ENCODE peak calls at places on chromosomes 6 and 20, in four cellular contexts. One of them, this sample, is unnamed.
A peak's percentile ranks its signal among the peaks of the same experiment; 100 is the strongest.

GRCh38 chr20:37749620-37750403 is 56.0 kb downstream of the CTNNBL1 start:
- DNase-seq in left ventricle myocardium inferior: no peak
- DNase-seq in CD8-positive, alpha-beta memory T cell: no peak
- DNase-seq in WTC11: no peak
- DNase-seq in this sample: no peak

GRCh38 chr6:27668442-27669275 is 195.8 kb upstream of the ZNF184 start:
- DNase-seq in left ventricle myocardium inferior: no peak
- DNase-seq in CD8-positive, alpha-beta memory T cell: no peak
- DNase-seq in WTC11: peak; percentile 89
- DNase-seq in this sample: peak; percentile 81

GRCh38 chr6:44800171-44800671 is 412.7 kb downstream of the CDC5L start:
- DNase-seq in left ventricle myocardium inferior: no peak
- DNase-seq in CD8-positive, alpha-beta memory T cell: no peak
- DNase-seq in WTC11: no peak
- DNase-seq in this sample: peak; percentile 5

GRCh38 chr20:3092611-3093379 is 8.3 kb upstream of the AVP start:
- DNase-seq in left ventricle myocardium inferior: no peak
- DNase-seq in CD8-positive, alpha-beta memory T cell: peak; percentile 24
- DNase-seq in WTC11: peak; percentile 61
- DNase-seq in this sample: no peak

GRCh38 chr6:80022803-80023202 is 18.4 kb downstream of the TTK start:
- DNase-seq in left ventricle myocardium inferior: no peak
- DNase-seq in CD8-positive, alpha-beta memory T cell: no peak
- DNase-seq in WTC11: no peak
- DNase-seq in this sample: peak; percentile 83

GRCh38 chr6:19382676-19383075 is 454.5 kb upstream of the ID4 start:
- DNase-seq in left ventricle myocardium inferior: no peak
- DNase-seq in CD8-positive, alpha-beta memory T cell: no peak
- DNase-seq in WTC11: no peak
- DNase-seq in this sample: no peak

GRCh38 chr6:137571854-137572253 is 77.7 kb upstream of the OLIG3 start:
- DNase-seq in left ventricle myocardium inferior: no peak
- DNase-seq in CD8-positive, alpha-beta memory T cell: peak; percentile 44
- DNase-seq in WTC11: peak; percentile 73
- DNase-seq in this sample: no peak

GRCh38 chr6:159075506-159076100 is 30.8 kb upstream of the TAGAP start:
- DNase-seq in left ventricle myocardium inferior: no peak
- DNase-seq in CD8-positive, alpha-beta memory T cell: no peak
- DNase-seq in WTC11: no peak
- DNase-seq in this sample: no peak

GRCh38 chr6:166584813-166585429 is 1.6 kb downstream of the RAMACL start:
- DNase-seq in left ventricle myocardium inferior: no peak
- DNase-seq in CD8-positive, alpha-beta memory T cell: no peak
- DNase-seq in WTC11: no peak
- DNase-seq in this sample: peak; percentile 73

GRCh38 chr20:32648761-32649615 is 24.8 kb downstream of the C20orf203 start:
- DNase-seq in left ventricle myocardium inferior: no peak
- DNase-seq in CD8-positive, alpha-beta memory T cell: no peak
- DNase-seq in WTC11: no peak
- DNase-seq in this sample: no peak

GRCh38 chr6:43827898-43828297 is 57.9 kb downstream of the VEGFA start:
- DNase-seq in left ventricle myocardium inferior: no peak
- DNase-seq in CD8-positive, alpha-beta memory T cell: no peak
- DNase-seq in WTC11: no peak
- DNase-seq in this sample: no peak

GRCh38 chr20:57811373-57812020 is 101.7 kb upstream of the PMEPA1 start:
- DNase-seq in left ventricle myocardium inferior: no peak
- DNase-seq in CD8-positive, alpha-beta memory T cell: no peak
- DNase-seq in WTC11: peak; percentile 35
- DNase-seq in this sample: no peak

GRCh38 chr20:60365063-60365640 is 406.9 kb downstream of the CDH26 start:
- DNase-seq in left ventricle myocardium inferior: no peak
- DNase-seq in CD8-positive, alpha-beta memory T cell: no peak
- DNase-seq in WTC11: peak; percentile 50
- DNase-seq in this sample: no peak

GRCh38 chr6:21915707-21916399 is 322.3 kb downstream of the SOX4 start:
- DNase-seq in left ventricle myocardium inferior: no peak
- DNase-seq in CD8-positive, alpha-beta memory T cell: no peak
- DNase-seq in WTC11: no peak
- DNase-seq in this sample: peak; percentile 29

GRCh38 chr6:116307633-116308032 is 27.9 kb upstream of the TSPYL1 start:
- DNase-seq in left ventricle myocardium inferior: no peak
- DNase-seq in CD8-positive, alpha-beta memory T cell: no peak
- DNase-seq in WTC11: no peak
- DNase-seq in this sample: no peak

GRCh38 chr6:170057961-170058877 is 232.7 kb downstream of the DLL1 start:
- DNase-seq in left ventricle myocardium inferior: no peak
- DNase-seq in CD8-positive, alpha-beta memory T cell: no peak
- DNase-seq in WTC11: no peak
- DNase-seq in this sample: no peak

GRCh38 chr6:12403946-12404647 is 113.9 kb downstream of the EDN1 start:
- DNase-seq in left ventricle myocardium inferior: no peak
- DNase-seq in CD8-positive, alpha-beta memory T cell: no peak
- DNase-seq in WTC11: no peak
- DNase-seq in this sample: no peak

GRCh38 chr6:33076406-33076934 is 680 bp downstream of the HLA-DPB1 start:
- DNase-seq in left ventricle myocardium inferior: no peak
- DNase-seq in CD8-positive, alpha-beta memory T cell: no peak
- DNase-seq in WTC11: no peak
- DNase-seq in this sample: no peak

GRCh38 chr6:35962779-35963570 is 42.1 kb upstream of the SRPK1 start:
- DNase-seq in left ventricle myocardium inferior: no peak
- DNase-seq in CD8-positive, alpha-beta memory T cell: no peak
- DNase-seq in WTC11: no peak
- DNase-seq in this sample: no peak

GRCh38 chr20:21702553-21703467 is 2.7 kb upstream of the PAX1 start:
- DNase-seq in left ventricle myocardium inferior: peak; percentile 43
- DNase-seq in CD8-positive, alpha-beta memory T cell: no peak
- DNase-seq in WTC11: peak; percentile 95
- DNase-seq in this sample: no peak

GRCh38 chr20:10672579-10673127 is 1.1 kb downstream of the JAG1 start:
- DNase-seq in left ventricle myocardium inferior: peak; percentile 54
- DNase-seq in CD8-positive, alpha-beta memory T cell: peak; percentile 19
- DNase-seq in WTC11: peak; percentile 51
- DNase-seq in this sample: peak; percentile 37